ENCODE peak calls at places on chromosomes 13 and 19, in five cellular contexts. W is A549, D is H1, Q is HepG2, E is K562. S is an unnamed sample.
A peak's percentile ranks its signal among the peaks of the same experiment; 100 is the strongest.

GRCh38 chr19:4521170-4521887 is 3.0 kb upstream of the PLIN4 start:
- DNase-seq in E (no peak), W (no peak), Q (peak; percentile 60), D (no peak), S (no peak)

GRCh38 chr13:33723772-33724435 is 94.0 kb upstream of the RFC3 start:
- DNase-seq in E (peak; percentile 59), W (peak; percentile 30), D (peak; percentile 63), Q (peak; percentile 83), S (peak; percentile 86)

GRCh38 chr19:49331616-49332055 is 3.6 kb upstream of the CD37 start:
- DNase-seq in Q (peak; percentile 86), D (no peak), E (peak; percentile 72), W (peak; percentile 60), S (peak; percentile 81)

GRCh38 chr13:79692846-79693245 is 211.9 kb downstream of the NDFIP2 start:
- DNase-seq in W (no peak), E (no peak), Q (no peak), D (no peak), S (no peak)

GRCh38 chr19:55014714-55015113 is 23.4 kb downstream of the GP6 start:
- DNase-seq in E (no peak), Q (no peak), W (no peak), D (no peak), S (no peak)

GRCh38 chr13:31172535-31172934 is 10.8 kb upstream of the HSPH1 start:
- DNase-seq in D (no peak), E (no peak), W (peak; percentile 27), Q (peak; percentile 94), S (no peak)

GRCh38 chr19:8611890-8612806 is 1.6 kb upstream of the ADAMTS10 start:
- DNase-seq in Q (no peak), E (no peak), W (peak; percentile 80), D (no peak), S (no peak)

GRCh38 chr19:28075229-28075628 is 1137.7 kb downstream of the UQCRFS1 start:
- DNase-seq in W (no peak), E (no peak), D (no peak), Q (no peak), S (no peak)

GRCh38 chr19:34269081-34269480 is 14.7 kb downstream of the GARRE1 start:
- DNase-seq in W (no peak), E (no peak), D (no peak), Q (no peak), S (no peak)

GRCh38 chr13:40666905-40667621 is 622 bp upstream of the FOXO1 start:
- DNase-seq in W (peak; percentile 19), E (peak; percentile 50), Q (peak; percentile 48), D (peak; percentile 67), S (no peak)

GRCh38 chr19:44003461-44004134 is 841 bp downstream of the ZNF230 start:
- DNase-seq in Q (peak; percentile 8), D (peak; percentile 44), W (peak; percentile 37), E (peak; percentile 13), S (no peak)

GRCh38 chr13:59843040-59843439 is 320.7 kb downstream of the DIAPH3 start:
- DNase-seq in W (no peak), D (no peak), Q (peak; percentile 59), E (no peak), S (no peak)

GRCh38 chr19:30669329-30670010 is 297.3 kb downstream of the ZNF536 start:
- DNase-seq in Q (peak; percentile 30), D (peak; percentile 95), W (peak; percentile 66), E (peak; percentile 57), S (no peak)

GRCh38 chr13:44936246-44936645 is 53.0 kb downstream of the NUFIP1 start:
- DNase-seq in Q (no peak), D (no peak), W (no peak), E (no peak), S (no peak)

GRCh38 chr13:71866173-71867091 is 572 bp downstream of the DACH1 start:
- DNase-seq in Q (no peak), D (peak; percentile 69), W (no peak), E (no peak), S (no peak)

GRCh38 chr19:32671883-32672282 is 3.1 kb downstream of the ANKRD27 start:
- DNase-seq in W (no peak), Q (no peak), E (peak; percentile 95), D (no peak), S (no peak)

GRCh38 chr13:107124129-107124718 is 556.3 kb upstream of the ARGLU1 start:
- DNase-seq in D (no peak), W (peak; percentile 1), E (no peak), Q (peak; percentile 18), S (no peak)

GRCh38 chr19:36140289-36141038 is 598 bp downstream of the CAPNS1 start:
- DNase-seq in W (peak; percentile 96), D (peak; percentile 72), E (peak; percentile 83), Q (peak; percentile 53), S (no peak)

GRCh38 chr19:40510526-40511115 is 43.8 kb downstream of the SPTBN4 start:
- DNase-seq in W (no peak), D (no peak), Q (no peak), E (no peak), S (no peak)

GRCh38 chr19:12364391-12365093 is 941 bp downstream of the ZNF442 start:
- DNase-seq in W (no peak), E (peak; percentile 56), Q (no peak), D (no peak), S (no peak)

DNA sequence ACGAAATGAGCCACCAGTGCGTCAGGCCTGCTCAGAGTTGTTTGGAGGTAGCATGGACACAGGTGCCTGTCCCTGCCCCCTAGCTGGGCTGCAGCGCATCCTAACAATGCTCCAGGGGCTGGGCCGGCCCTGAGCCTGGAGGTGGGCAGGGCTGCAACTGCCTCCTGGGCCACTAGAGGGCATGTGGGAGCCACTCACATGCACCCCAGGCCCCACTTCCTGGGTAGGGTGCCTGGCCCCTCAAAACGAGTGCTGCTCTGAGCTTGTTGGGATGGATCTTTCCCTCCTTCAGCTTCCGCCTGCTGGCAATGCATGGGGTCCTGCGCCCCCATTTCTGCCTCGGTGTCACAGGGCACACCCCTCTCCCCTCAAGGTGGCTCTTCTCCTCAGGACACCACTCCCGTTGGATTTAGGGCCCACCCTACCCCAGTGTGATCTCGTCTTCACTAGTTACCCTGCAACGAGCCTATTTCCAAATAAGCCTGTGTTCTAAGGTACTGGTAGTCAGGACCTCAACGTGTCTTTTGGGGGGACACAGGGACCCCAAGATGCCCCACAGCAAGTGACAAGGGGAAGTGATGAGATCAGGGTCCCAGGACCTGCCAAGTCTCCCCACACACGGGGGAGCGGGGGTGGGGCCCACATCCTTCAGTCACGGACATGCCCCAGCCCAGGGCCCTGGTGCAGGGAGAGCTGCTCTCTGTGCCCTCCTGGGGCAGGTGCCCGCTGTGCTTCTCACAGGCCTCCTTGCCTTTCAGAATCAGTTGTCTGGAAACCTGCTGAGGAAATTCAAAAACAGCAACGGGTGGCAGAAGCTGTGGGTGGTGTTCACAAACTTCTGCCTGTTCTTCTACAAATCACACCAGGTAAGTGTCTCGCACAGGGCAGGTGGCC is 131.3 kb downstream of the STK24 start:
- DNase-seq in D (peak; percentile 96), E (peak; percentile 71), W (peak; percentile 55), Q (peak; percentile 42), S (peak; percentile 17)
- TF ChIP-seq USF2 in D (no peak), E (no peak), W (no peak), Q (no peak), S (no peak)

GRCh38 chr13:102291587-102292218 is 110.1 kb downstream of the FGF14 start:
- DNase-seq in Q (no peak), E (no peak), W (no peak), D (no peak), S (no peak)
- TF ChIP-seq HDAC2 in Q (no peak), E (no peak), W (no peak), D (no peak), S (no peak)

DNA sequence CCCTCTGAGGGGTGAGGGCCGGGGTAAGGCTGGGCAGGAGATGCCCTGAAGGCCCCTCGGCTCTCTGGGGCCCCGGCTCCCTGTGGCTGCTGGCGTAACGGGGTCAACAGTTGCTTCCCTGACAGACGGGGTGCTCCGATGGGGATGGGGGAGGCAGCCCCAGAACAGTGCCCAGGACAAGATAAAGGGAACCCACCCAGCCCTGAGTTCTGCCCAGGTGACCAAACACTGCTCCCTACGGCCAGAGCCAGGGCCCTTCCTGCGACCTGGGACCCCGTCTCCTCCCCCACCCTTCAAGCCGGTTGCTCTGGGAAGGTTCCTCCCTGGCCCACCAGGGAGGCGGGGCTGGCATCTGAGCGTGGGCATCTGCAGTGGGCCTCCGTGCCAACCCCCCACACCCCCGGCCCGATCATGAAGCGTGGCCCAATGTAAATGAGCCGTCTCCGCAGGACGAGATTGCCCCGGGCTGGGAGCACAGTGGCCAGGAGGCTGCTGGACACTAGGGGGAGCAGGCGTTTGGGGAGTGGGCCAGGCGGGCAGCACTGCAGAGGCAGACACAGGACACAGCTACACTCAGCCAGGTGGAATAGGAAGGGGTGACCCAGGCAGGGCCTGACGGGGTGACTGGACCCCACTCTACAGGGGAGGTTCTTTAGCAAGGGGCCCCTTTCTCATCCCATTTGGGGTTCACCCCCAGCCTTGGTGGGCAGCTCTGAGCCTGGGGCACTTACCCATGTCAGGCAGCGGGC is 1.1 kb upstream of the NKPD1 start:
- DNase-seq in Q (no peak), E (peak; percentile 66), D (peak; percentile 86), W (no peak), S (no peak)
- TF ChIP-seq USF2 in Q (no peak), E (no peak), D (no peak), W (no peak), S (no peak)

GRCh38 chr13:109869312-109870237 is 83.2 kb upstream of the IRS2 start:
- DNase-seq in Q (no peak), W (peak; percentile 70), E (peak; percentile 34), D (no peak), S (no peak)
- TF ChIP-seq HDAC2 in Q (no peak), W (no peak), E (no peak), D (no peak), S (no peak)

GRCh38 chr13:91292630-91293221 is 54.8 kb upstream of the MIR17HG start:
- DNase-seq in W (no peak), D (no peak), Q (no peak), E (no peak), S (no peak)
- TF ChIP-seq USF2 in W (no peak), D (no peak), Q (no peak), E (no peak), S (no peak)

DNA sequence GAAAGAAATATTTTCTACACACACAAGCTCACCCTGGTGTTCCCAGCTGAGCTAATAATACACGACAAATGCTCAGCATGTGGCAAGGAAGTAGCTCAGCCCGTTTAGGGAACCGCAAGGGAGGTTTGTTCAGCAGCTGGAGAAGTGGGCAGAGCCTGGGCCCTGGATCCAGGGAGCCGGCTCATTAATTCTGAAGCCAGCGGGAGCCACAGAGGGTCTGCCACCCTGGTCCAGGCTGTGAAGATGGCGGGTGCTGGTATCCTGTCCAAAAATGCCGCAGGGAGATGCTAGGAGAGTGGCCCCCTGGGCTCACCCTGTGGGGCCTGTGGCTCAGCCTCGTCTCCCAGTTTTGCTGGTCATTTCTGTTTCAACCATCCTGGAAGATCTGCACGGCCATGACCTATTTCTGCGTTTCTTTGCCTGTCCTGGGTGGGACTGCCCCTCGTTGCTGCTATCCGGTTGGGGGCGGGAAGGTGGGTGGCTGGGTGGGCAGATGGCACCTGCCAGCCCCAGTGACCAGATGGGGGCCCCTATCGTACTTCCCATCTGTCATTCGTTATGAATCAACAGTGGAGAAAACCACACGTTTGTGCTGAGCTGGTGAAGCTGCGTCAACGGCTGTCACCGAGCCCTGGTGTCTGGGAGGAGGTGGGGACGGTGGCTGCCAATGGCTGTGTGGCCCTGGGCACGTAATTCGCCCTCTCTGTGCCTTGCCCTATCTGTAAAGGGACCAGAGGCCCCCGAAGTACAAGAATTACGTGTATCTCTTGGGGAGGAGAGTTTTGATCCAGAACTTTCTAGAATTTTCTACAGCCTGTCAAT is 2.7 kb upstream of the GNA15 start:
- DNase-seq in W (no peak), E (peak; percentile 65), D (no peak), Q (no peak), S (peak; percentile 85)
- TF ChIP-seq HDAC2 in W (no peak), E (no peak), D (no peak), Q (no peak), S (no peak)